ENCODE peak calls at places on chromosomes 5 and 9, in seven cellular contexts. D is ovary, U is breast epithelium, V is stomach, J is IMR-90, O is A549, R is heart left ventricle. H is an unnamed sample.

GRCh38 chr5:142323480-142324376 is 1.1 kb downstream of the SPRY4 start:
- DNase-seq in J (peak), O (peak), D (peak), R (no peak), U (no peak), V (peak), H (no peak)

GRCh38 chr9:99121604-99122003 is 16.7 kb downstream of the TGFBR1 start:
- DNase-seq in R (no peak), J (no peak), U (no peak), V (no peak), D (no peak), O (no peak), H (no peak)

GRCh38 chr5:17896605-17897004 is 262.3 kb downstream of the TAF11L14 start:
- DNase-seq in D (no peak), U (no peak), J (peak), O (peak), V (no peak), R (no peak), H (no peak)

GRCh38 chr9:112103405-112103804 is 71.7 kb downstream of the SUSD1 start:
- DNase-seq in U (no peak), V (no peak), O (no peak), J (no peak), R (no peak), D (no peak), H (no peak)

GRCh38 chr9:89402695-89403427 is 84.6 kb downstream of the SECISBP2 start:
- DNase-seq in U (no peak), V (no peak), D (no peak), J (no peak), O (no peak), R (no peak), H (no peak)

GRCh38 chr9:124190761-124191160 is 67.0 kb upstream of the NEK6 start:
- DNase-seq in D (no peak), R (no peak), V (peak), U (no peak), J (no peak), O (no peak), H (no peak)

GRCh38 chr5:77305921-77306320 is 95.4 kb downstream of the PDE8B start:
- DNase-seq in O (no peak), V (no peak), D (no peak), J (peak), R (no peak), U (no peak), H (no peak)

GRCh38 chr5:115541586-115541985 is 3.0 kb downstream of the FEM1C start:
- DNase-seq in R (no peak), D (no peak), O (no peak), J (peak), U (no peak), V (no peak), H (peak)

GRCh38 chr5:140054086-140054689 is 11.1 kb upstream of the NRG2 start:
- DNase-seq in V (no peak), R (no peak), J (no peak), D (no peak), U (no peak), O (no peak), H (no peak)

GRCh38 chr9:110659891-110660541 is 8.6 kb upstream of the MUSK start:
- DNase-seq in J (peak), U (no peak), O (no peak), V (no peak), R (no peak), D (no peak), H (no peak)

GRCh38 chr5:117888688-117889087 is 1099.7 kb downstream of the DTWD2 start:
- DNase-seq in R (no peak), O (no peak), D (no peak), J (peak), U (no peak), V (no peak), H (no peak)

GRCh38 chr9:6150483-6150882 is 65.1 kb upstream of the IL33 start:
- DNase-seq in D (no peak), R (no peak), O (no peak), U (no peak), V (no peak), J (no peak), H (no peak)

GRCh38 chr9:109968702-109969450 is 188.9 kb downstream of the PALM2AKAP2 start:
- DNase-seq in J (peak), O (peak), R (peak), V (no peak), U (no peak), D (no peak), H (no peak)

GRCh38 chr5:122077451-122078115 is 476 bp downstream of the LOX start:
- DNase-seq in V (peak), O (peak), R (no peak), J (no peak), D (peak), U (no peak), H (peak)
- TF ChIP-seq POLR2A in V (no peak), O (no peak), R (no peak), J (no peak), D (no peak), U (no peak), H (no peak)

GRCh38 chr5:151079838-151080619 is 805 bp downstream of the TNIP1 start:
- DNase-seq in V (no peak), J (peak), U (no peak), R (no peak), D (no peak), O (peak), H (peak)

GRCh38 chr5:151078490-151079262 is 2.2 kb downstream of the TNIP1 start:
- DNase-seq in R (no peak), O (no peak), D (no peak), V (no peak), U (no peak), J (no peak), H (no peak)

GRCh38 chr5:151075698-151076331 is 5.0 kb downstream of the TNIP1 start:
- DNase-seq in U (no peak), R (no peak), O (peak), V (peak), J (peak), D (no peak), H (no peak)

GRCh38 chr5:151076616-151077015 is 4.2 kb downstream of the TNIP1 start:
- DNase-seq in U (no peak), O (no peak), R (no peak), D (no peak), J (no peak), V (no peak), H (no peak)

GRCh38 chr5:151077419-151077818 is 3.4 kb downstream of the TNIP1 start:
- DNase-seq in V (no peak), R (no peak), O (no peak), U (no peak), D (no peak), J (no peak), H (no peak)
- TF ChIP-seq POLR2A in V (no peak), R (no peak), O (no peak), U (no peak), D (no peak), J (no peak), H (no peak)

GRCh38 chr5:137888875-137889759 is at the start of gene PKD2L2:
- DNase-seq in U (peak), V (peak), O (peak), J (peak), D (peak), R (peak), H (peak)
- TF ChIP-seq POLR2A in U (peak), V (no peak), O (peak), J (no peak), D (peak), R (peak), H (peak)

GRCh38 chr9:21994996-21995651 is 533 bp downstream of the CDKN2B-AS1 start:
- DNase-seq in O (no peak), R (peak), D (peak), U (peak), J (peak), V (peak), H (peak)
- TF ChIP-seq POLR2A in O (no peak), R (no peak), D (no peak), U (no peak), J (no peak), V (no peak), H (peak)

GRCh38 chr9:129549684-129550083 is 71.2 kb downstream of the C9orf50 start:
- DNase-seq in V (no peak), O (peak), J (no peak), D (peak), U (no peak), R (no peak), H (no peak)
- TF ChIP-seq POLR2A in V (no peak), O (peak), J (no peak), D (peak), U (no peak), R (no peak), H (no peak)

DNA sequence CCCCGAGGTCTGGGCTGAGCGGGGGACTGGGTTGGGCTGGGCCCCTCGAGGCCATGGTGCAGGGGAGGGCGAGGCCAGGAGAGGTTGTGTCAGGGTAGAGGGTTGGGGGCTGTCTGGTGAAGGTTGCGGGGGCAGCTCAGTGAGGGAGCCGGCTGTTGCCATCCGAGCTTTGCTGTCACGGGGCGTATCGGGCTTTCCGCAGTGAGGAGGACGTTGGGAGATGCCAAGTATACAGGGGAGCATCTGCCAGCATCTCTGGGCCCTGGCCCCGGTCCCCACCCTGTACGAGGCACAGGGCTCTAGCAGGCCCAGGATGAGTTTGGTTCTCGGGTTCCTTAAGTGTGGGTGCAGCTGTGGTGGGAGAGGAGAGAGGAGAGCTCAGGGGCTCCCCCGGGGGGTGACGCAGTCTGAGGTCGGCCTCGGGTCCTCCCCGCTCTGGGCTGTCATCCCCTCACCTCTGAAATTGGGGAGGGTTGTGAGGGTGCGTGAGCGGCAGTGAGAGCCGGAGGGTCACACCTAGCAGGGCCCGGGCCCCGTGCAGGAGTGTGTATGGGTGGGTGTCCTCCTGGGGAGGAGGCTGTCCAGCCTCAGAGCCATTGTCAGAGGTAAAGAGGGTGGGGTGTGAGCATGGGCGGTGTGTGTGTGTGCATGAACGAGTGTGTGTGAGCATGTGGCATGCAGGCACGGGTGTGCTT is 87.3 kb downstream of the COL5A1 start:
- DNase-seq in O (no peak), V (no peak), R (no peak), D (no peak), J (no peak), U (no peak), H (no peak)
- TF ChIP-seq POLR2A in O (no peak), V (no peak), R (no peak), D (no peak), J (no peak), U (no peak), H (no peak)

GRCh38 chr9:12817702-12818101 is 42.9 kb downstream of the LURAP1L start:
- DNase-seq in V (peak), D (no peak), O (peak), J (peak), U (peak), R (no peak), H (no peak)
- TF ChIP-seq POLR2A in V (no peak), D (no peak), O (no peak), J (no peak), U (no peak), R (no peak), H (no peak)

GRCh38 chr9:36993933-36994764 is 39.9 kb downstream of the PAX5 start:
- DNase-seq in J (no peak), U (no peak), V (no peak), D (no peak), O (no peak), R (no peak), H (no peak)
- TF ChIP-seq POLR2A in J (no peak), U (no peak), V (no peak), D (no peak), O (no peak), R (no peak), H (no peak)